ENCODE peak calls at places on chromosomes 1 and 21, in five cellular contexts. A is fibroblast of lung, M is tibial artery, W is hepatocyte, G is uterus. R is an unnamed sample. For H3K4me1, the result is how much of the 10 kb centered on the place peaks cover.

GRCh38 chr21:28699591-28700259 is 293.0 kb downstream of the LTN1 start:
- DNase-seq in A (peak), M (no peak), W (no peak), G (no peak), R (no peak)

GRCh38 chr1:241646201-241646600 is 5.9 kb upstream of the WDR64 start:
- DNase-seq in A (no peak), M (no peak), W (no peak), G (no peak), R (no peak)

GRCh38 chr1:163472267-163472666 is 150.5 kb downstream of the NUF2 start:
- DNase-seq in A (no peak), M (no peak), W (peak), G (no peak), R (no peak)

GRCh38 chr1:41072051-41072450 is 50.5 kb upstream of the SLFNL1 start:
- DNase-seq in A (no peak), M (no peak), W (no peak), G (no peak), R (no peak)

GRCh38 chr21:17610862-17611261 is 1.8 kb downstream of the BTG3 start:
- DNase-seq in A (no peak), M (peak), W (peak), G (no peak), R (peak)

GRCh38 chr1:38941093-38941492 is 537 bp downstream of the RHBDL2 start:
- DNase-seq in A (no peak), M (no peak), W (no peak), G (no peak), R (no peak)

GRCh38 chr1:153919879-153920852 is 2.6 kb downstream of the GATAD2B start:
- DNase-seq in A (peak), M (no peak), W (no peak), G (no peak), R (no peak)

GRCh38 chr1:17603091-17603841 is 63.8 kb downstream of the ARHGEF10L start:
- DNase-seq in A (no peak), M (no peak), W (no peak), G (no peak), R (no peak)

GRCh38 chr21:45590246-45590725 is 48.0 kb upstream of the SLC19A1 start:
- DNase-seq in A (peak), M (peak), W (peak), G (peak), R (peak)

DNA sequence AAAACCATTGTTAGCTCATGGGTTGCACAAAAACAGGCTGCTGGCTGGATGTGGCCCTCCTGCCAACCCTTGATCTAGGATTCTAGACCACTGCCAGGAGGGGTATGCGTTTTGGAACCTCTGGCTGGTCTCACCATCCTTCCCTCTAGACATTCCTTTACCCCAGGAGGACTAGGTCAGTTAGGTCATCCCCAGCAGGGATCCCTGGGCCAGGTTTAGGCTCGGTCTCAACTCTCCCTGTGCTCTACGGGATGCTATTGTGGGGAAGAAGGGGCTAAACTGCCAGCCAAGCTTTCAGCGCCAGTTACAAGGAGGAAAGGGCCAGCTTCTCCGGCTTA is 22.7 kb downstream of the SLC2A1 start:
- DNase-seq in A (no peak), M (no peak), W (no peak), G (no peak), R (no peak)
- H3K4me1 ChIP-seq in A (under half), M (under half), W (half or more), G (under half), R (under half)

GRCh38 chr1:183379951-183380350 is 38.2 kb downstream of the NMNAT2 start:
- DNase-seq in A (no peak), M (no peak), W (no peak), G (no peak), R (no peak)
- H3K27ac ChIP-seq in A (no peak), M (no peak), W (no peak), G (no peak), R (no peak)

GRCh38 chr1:211606914-211607751 is 28.2 kb upstream of the SLC30A1 start:
- DNase-seq in A (peak), M (no peak), W (no peak), G (no peak), R (peak)
- H3K4me3 ChIP-seq in A (no peak), M (no peak), W (no peak), G (no peak), R (no peak)

DNA sequence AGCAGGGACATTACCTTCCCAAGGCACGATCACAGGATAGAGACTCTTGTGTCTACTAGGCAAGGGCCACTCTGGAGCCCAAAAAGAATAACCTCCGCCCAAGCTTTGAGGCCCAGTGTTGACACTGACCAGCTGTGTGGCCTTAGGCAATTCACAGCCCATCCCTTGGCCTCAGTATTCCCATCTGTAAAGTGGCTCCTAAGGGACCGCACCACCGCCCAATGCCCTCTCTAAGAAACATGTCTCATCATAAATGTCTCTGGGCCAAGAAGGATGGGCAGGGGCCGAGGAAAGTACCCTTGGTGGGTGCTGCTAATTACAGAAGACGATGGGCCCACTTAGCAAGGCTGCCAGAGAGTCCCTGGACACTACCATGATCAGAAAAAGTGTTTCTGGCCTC is 628 bp downstream of the ARHGEF19 start:
- DNase-seq in A (no peak), M (no peak), W (no peak), G (no peak), R (no peak)
- H3K4me1 ChIP-seq in A (under half), M (under half), W (under half), G (under half), R (under half)

GRCh38 chr1:46611691-46612221 is 4.9 kb downstream of the MOB3C start:
- DNase-seq in A (no peak), M (no peak), W (no peak), G (no peak), R (no peak)
- H3K27ac ChIP-seq in A (no peak), M (peak), W (no peak), G (no peak), R (peak)

GRCh38 chr21:14684071-14684470 is 138.0 kb upstream of the SAMSN1 start:
- DNase-seq in A (no peak), M (no peak), W (no peak), G (no peak), R (no peak)

GRCh38 chr21:14687277-14687642 is 141.1 kb upstream of the SAMSN1 start:
- DNase-seq in A (no peak), M (no peak), W (no peak), G (no peak), R (no peak)

GRCh38 chr21:14683021-14683420 is 136.9 kb upstream of the SAMSN1 start:
- DNase-seq in A (no peak), M (no peak), W (no peak), G (no peak), R (no peak)

GRCh38 chr21:14686466-14687276 is 140.6 kb upstream of the SAMSN1 start:
- DNase-seq in A (no peak), M (no peak), W (no peak), G (no peak), R (no peak)

GRCh38 chr21:14685568-14685967 is 139.5 kb upstream of the SAMSN1 start:
- DNase-seq in A (no peak), M (no peak), W (no peak), G (no peak), R (no peak)
- H3K4me3 ChIP-seq in A (no peak), M (no peak), W (no peak), G (no peak), R (no peak)

GRCh38 chr1:156120318-156120717 is 5.8 kb downstream of the LMNA start:
- DNase-seq in A (no peak), M (no peak), W (no peak), G (no peak), R (no peak)

GRCh38 chr1:156119503-156120209 is 5.1 kb downstream of the LMNA start:
- DNase-seq in A (peak), M (peak), W (peak), G (peak), R (peak)

GRCh38 chr1:156122519-156123355 is 8.2 kb downstream of the LMNA start:
- DNase-seq in A (peak), M (peak), W (peak), G (peak), R (peak)

GRCh38 chr1:156122086-156122485 is 7.6 kb downstream of the LMNA start:
- DNase-seq in A (no peak), M (no peak), W (no peak), G (no peak), R (no peak)

GRCh38 chr1:156121441-156121840 is 6.9 kb downstream of the LMNA start:
- DNase-seq in A (no peak), M (no peak), W (no peak), G (no peak), R (no peak)
- H3K4me1 ChIP-seq in A (under half), M (under half), W (half or more), G (under half), R (under half)

DNA sequence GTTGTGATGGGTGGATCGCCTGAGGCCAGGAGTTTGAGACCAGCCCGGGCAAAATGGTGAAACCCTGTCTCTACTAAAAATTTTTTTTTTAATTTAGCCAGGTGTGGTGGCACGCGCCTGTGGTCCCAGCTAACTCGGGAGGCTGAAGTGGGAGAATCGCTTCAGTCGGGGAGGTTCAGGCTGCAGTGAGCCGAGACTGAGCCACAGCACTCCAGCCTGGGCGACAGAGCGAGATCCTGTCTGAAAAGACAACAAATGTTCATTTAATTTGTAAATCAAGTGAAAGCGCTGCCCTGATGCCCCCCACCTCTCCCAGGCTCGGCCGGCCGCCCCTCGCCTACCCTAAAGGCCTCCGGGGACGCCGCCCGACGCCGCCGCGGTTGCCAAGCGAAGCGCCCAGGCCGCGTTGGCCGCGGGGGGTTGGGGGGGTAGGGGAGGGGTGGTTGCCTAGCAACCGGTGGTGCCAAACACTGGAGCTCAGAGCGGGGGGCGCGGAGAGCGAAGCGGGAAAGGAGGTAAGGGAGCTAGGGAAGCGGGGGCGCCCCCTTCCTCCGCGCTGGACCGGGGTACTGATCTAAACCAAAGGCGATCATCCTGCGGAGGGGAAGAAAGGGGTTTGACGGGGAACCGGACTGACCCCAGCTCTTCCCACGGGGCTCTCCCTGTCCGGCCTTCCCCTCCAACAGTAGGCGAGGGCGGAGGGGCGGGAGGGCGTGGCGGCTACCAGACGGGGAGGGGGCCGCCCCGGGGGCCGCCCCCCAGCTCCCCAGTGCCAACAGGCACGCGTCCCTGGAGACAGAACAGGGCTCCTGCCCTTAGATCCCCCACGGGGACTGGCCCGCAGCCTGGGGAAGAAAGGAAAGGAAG is at the start of gene TEKT2:
- DNase-seq in A (peak), M (no peak), W (peak), G (no peak), R (no peak)
- H3K27ac ChIP-seq in A (no peak), M (no peak), W (no peak), G (peak), R (no peak)